ENCODE peak calls at places on chromosomes 16 and 17, in seven cellular contexts. One of them, this sample, is unnamed.

GRCh38 chr16:88062341-88062861 is 111.2 kb downstream of the BANP start:
- ATAC-seq in naive thymus-derived CD4-positive, alpha-beta T cell: no peak
- ATAC-seq in left cardiac atrium: peak; percentile 81
- ATAC-seq in activated T-helper 17 cell treated with anti-CD3 and anti-CD28 coated beads, Interleukin-2, amount 50 U/mL, for 72 hours: no peak
- ATAC-seq in K562: no peak
- ATAC-seq in PC-3: no peak
- ATAC-seq in CD4-positive, alpha-beta T cell: no peak
- ATAC-seq in this sample: no peak

GRCh38 chr17:11855306-11855705 is 142.0 kb downstream of the ZNF18 start:
- ATAC-seq in activated T-helper 17 cell treated with anti-CD3 and anti-CD28 coated beads, Interleukin-2, amount 50 U/mL, for 72 hours: no peak
- ATAC-seq in PC-3: no peak
- ATAC-seq in naive thymus-derived CD4-positive, alpha-beta T cell: no peak
- ATAC-seq in K562: no peak
- ATAC-seq in left cardiac atrium: no peak
- ATAC-seq in CD4-positive, alpha-beta T cell: no peak
- ATAC-seq in this sample: no peak

GRCh38 chr17:77281024-77281903 is 140.5 kb downstream of the SEC14L1 start:
- ATAC-seq in activated T-helper 17 cell treated with anti-CD3 and anti-CD28 coated beads, Interleukin-2, amount 50 U/mL, for 72 hours: peak; percentile 75
- ATAC-seq in PC-3: peak; percentile 47
- ATAC-seq in naive thymus-derived CD4-positive, alpha-beta T cell: peak; percentile 94
- ATAC-seq in CD4-positive, alpha-beta T cell: peak; percentile 92
- ATAC-seq in K562: peak; percentile 85
- ATAC-seq in left cardiac atrium: peak; percentile 63
- ATAC-seq in this sample: peak; percentile 92

GRCh38 chr16:85607331-85607765 is 5.8 kb upstream of the GSE1 start:
- ATAC-seq in CD4-positive, alpha-beta T cell: no peak
- ATAC-seq in left cardiac atrium: no peak
- ATAC-seq in activated T-helper 17 cell treated with anti-CD3 and anti-CD28 coated beads, Interleukin-2, amount 50 U/mL, for 72 hours: no peak
- ATAC-seq in PC-3: no peak
- ATAC-seq in K562: peak; percentile 15
- ATAC-seq in naive thymus-derived CD4-positive, alpha-beta T cell: no peak
- ATAC-seq in this sample: no peak

GRCh38 chr17:45256114-45256966 is 5.6 kb downstream of the SPATA32 start:
- ATAC-seq in naive thymus-derived CD4-positive, alpha-beta T cell: peak; percentile 65
- ATAC-seq in K562: peak; percentile 16
- ATAC-seq in PC-3: no peak
- ATAC-seq in left cardiac atrium: no peak
- ATAC-seq in activated T-helper 17 cell treated with anti-CD3 and anti-CD28 coated beads, Interleukin-2, amount 50 U/mL, for 72 hours: peak; percentile 38
- ATAC-seq in CD4-positive, alpha-beta T cell: peak; percentile 69
- ATAC-seq in this sample: peak; percentile 15

GRCh38 chr17:1711804-1712203 is 1.6 kb upstream of the TLCD2 start:
- ATAC-seq in naive thymus-derived CD4-positive, alpha-beta T cell: no peak
- ATAC-seq in K562: no peak
- ATAC-seq in PC-3: no peak
- ATAC-seq in CD4-positive, alpha-beta T cell: no peak
- ATAC-seq in activated T-helper 17 cell treated with anti-CD3 and anti-CD28 coated beads, Interleukin-2, amount 50 U/mL, for 72 hours: no peak
- ATAC-seq in left cardiac atrium: no peak
- ATAC-seq in this sample: no peak

GRCh38 chr17:8413321-8413720 is 15.7 kb upstream of the RNF222 start:
- ATAC-seq in left cardiac atrium: no peak
- ATAC-seq in activated T-helper 17 cell treated with anti-CD3 and anti-CD28 coated beads, Interleukin-2, amount 50 U/mL, for 72 hours: peak; percentile 19
- ATAC-seq in CD4-positive, alpha-beta T cell: peak; percentile 47
- ATAC-seq in naive thymus-derived CD4-positive, alpha-beta T cell: peak; percentile 52
- ATAC-seq in PC-3: no peak
- ATAC-seq in K562: no peak
- ATAC-seq in this sample: no peak

GRCh38 chr16:57976331-57976796 is 5.4 kb upstream of the CNGB1 start:
- ATAC-seq in PC-3: peak; percentile 31
- ATAC-seq in K562: peak; percentile 97
- ATAC-seq in left cardiac atrium: peak; percentile 86
- ATAC-seq in CD4-positive, alpha-beta T cell: no peak
- ATAC-seq in naive thymus-derived CD4-positive, alpha-beta T cell: no peak
- ATAC-seq in activated T-helper 17 cell treated with anti-CD3 and anti-CD28 coated beads, Interleukin-2, amount 50 U/mL, for 72 hours: no peak
- ATAC-seq in this sample: no peak

GRCh38 chr16:88940196-88941050 is 36.6 kb downstream of the CBFA2T3 start:
- ATAC-seq in PC-3: no peak
- ATAC-seq in CD4-positive, alpha-beta T cell: peak; percentile 14
- ATAC-seq in K562: no peak
- ATAC-seq in naive thymus-derived CD4-positive, alpha-beta T cell: peak; percentile 17
- ATAC-seq in left cardiac atrium: peak; percentile 47
- ATAC-seq in activated T-helper 17 cell treated with anti-CD3 and anti-CD28 coated beads, Interleukin-2, amount 50 U/mL, for 72 hours: peak; percentile 18
- ATAC-seq in this sample: no peak

GRCh38 chr17:13561606-13562270 is 40.0 kb downstream of the HS3ST3A1 start:
- ATAC-seq in activated T-helper 17 cell treated with anti-CD3 and anti-CD28 coated beads, Interleukin-2, amount 50 U/mL, for 72 hours: no peak
- ATAC-seq in left cardiac atrium: peak; percentile 99
- ATAC-seq in naive thymus-derived CD4-positive, alpha-beta T cell: no peak
- ATAC-seq in PC-3: no peak
- ATAC-seq in CD4-positive, alpha-beta T cell: no peak
- ATAC-seq in K562: no peak
- ATAC-seq in this sample: no peak

GRCh38 chr16:85514295-85514600 is 98.9 kb upstream of the GSE1 start:
- ATAC-seq in CD4-positive, alpha-beta T cell: no peak
- ATAC-seq in activated T-helper 17 cell treated with anti-CD3 and anti-CD28 coated beads, Interleukin-2, amount 50 U/mL, for 72 hours: no peak
- ATAC-seq in PC-3: no peak
- ATAC-seq in left cardiac atrium: peak; percentile 82
- ATAC-seq in K562: no peak
- ATAC-seq in naive thymus-derived CD4-positive, alpha-beta T cell: no peak
- ATAC-seq in this sample: no peak

GRCh38 chr16:12896562-12896961 is 4.8 kb upstream of the SHISA9 start:
- ATAC-seq in left cardiac atrium: no peak
- ATAC-seq in CD4-positive, alpha-beta T cell: no peak
- ATAC-seq in PC-3: no peak
- ATAC-seq in activated T-helper 17 cell treated with anti-CD3 and anti-CD28 coated beads, Interleukin-2, amount 50 U/mL, for 72 hours: no peak
- ATAC-seq in naive thymus-derived CD4-positive, alpha-beta T cell: no peak
- ATAC-seq in K562: peak; percentile 81
- ATAC-seq in this sample: no peak

GRCh38 chr16:67393790-67394270 is 532 bp upstream of the TPPP3 start:
- ATAC-seq in PC-3: no peak
- ATAC-seq in CD4-positive, alpha-beta T cell: no peak
- ATAC-seq in activated T-helper 17 cell treated with anti-CD3 and anti-CD28 coated beads, Interleukin-2, amount 50 U/mL, for 72 hours: peak; percentile 25
- ATAC-seq in K562: no peak
- ATAC-seq in naive thymus-derived CD4-positive, alpha-beta T cell: peak; percentile 8
- ATAC-seq in left cardiac atrium: peak; percentile 0
- ATAC-seq in this sample: no peak

GRCh38 chr17:79295307-79295706 is 220.7 kb downstream of the ENGASE start:
- ATAC-seq in left cardiac atrium: no peak
- ATAC-seq in CD4-positive, alpha-beta T cell: no peak
- ATAC-seq in activated T-helper 17 cell treated with anti-CD3 and anti-CD28 coated beads, Interleukin-2, amount 50 U/mL, for 72 hours: no peak
- ATAC-seq in K562: no peak
- ATAC-seq in naive thymus-derived CD4-positive, alpha-beta T cell: no peak
- ATAC-seq in PC-3: no peak
- ATAC-seq in this sample: no peak

GRCh38 chr17:45641541-45641940 is 142.6 kb upstream of the CRHR1 start:
- ATAC-seq in CD4-positive, alpha-beta T cell: no peak
- ATAC-seq in naive thymus-derived CD4-positive, alpha-beta T cell: no peak
- ATAC-seq in activated T-helper 17 cell treated with anti-CD3 and anti-CD28 coated beads, Interleukin-2, amount 50 U/mL, for 72 hours: no peak
- ATAC-seq in left cardiac atrium: no peak
- ATAC-seq in PC-3: no peak
- ATAC-seq in K562: no peak
- ATAC-seq in this sample: no peak

GRCh38 chr17:77194179-77194578 is 53.4 kb downstream of the SEC14L1 start:
- ATAC-seq in left cardiac atrium: no peak
- ATAC-seq in activated T-helper 17 cell treated with anti-CD3 and anti-CD28 coated beads, Interleukin-2, amount 50 U/mL, for 72 hours: no peak
- ATAC-seq in naive thymus-derived CD4-positive, alpha-beta T cell: no peak
- ATAC-seq in CD4-positive, alpha-beta T cell: no peak
- ATAC-seq in K562: no peak
- ATAC-seq in PC-3: no peak
- ATAC-seq in this sample: no peak

GRCh38 chr17:19897108-19897854 is 29.5 kb upstream of the ULK2 start:
- ATAC-seq in activated T-helper 17 cell treated with anti-CD3 and anti-CD28 coated beads, Interleukin-2, amount 50 U/mL, for 72 hours: peak; percentile 5
- ATAC-seq in left cardiac atrium: peak; percentile 82
- ATAC-seq in PC-3: no peak
- ATAC-seq in CD4-positive, alpha-beta T cell: no peak
- ATAC-seq in naive thymus-derived CD4-positive, alpha-beta T cell: no peak
- ATAC-seq in K562: peak; percentile 29
- ATAC-seq in this sample: no peak

GRCh38 chr17:27938864-27939263 is 45.7 kb upstream of the LYRM9 start:
- ATAC-seq in PC-3: no peak
- ATAC-seq in naive thymus-derived CD4-positive, alpha-beta T cell: no peak
- ATAC-seq in left cardiac atrium: no peak
- ATAC-seq in CD4-positive, alpha-beta T cell: no peak
- ATAC-seq in activated T-helper 17 cell treated with anti-CD3 and anti-CD28 coated beads, Interleukin-2, amount 50 U/mL, for 72 hours: no peak
- ATAC-seq in K562: no peak
- ATAC-seq in this sample: no peak

GRCh38 chr16:1029259-1029545 is 43.3 kb upstream of the SSTR5 start:
- ATAC-seq in K562: no peak
- ATAC-seq in naive thymus-derived CD4-positive, alpha-beta T cell: no peak
- ATAC-seq in PC-3: no peak
- ATAC-seq in activated T-helper 17 cell treated with anti-CD3 and anti-CD28 coated beads, Interleukin-2, amount 50 U/mL, for 72 hours: no peak
- ATAC-seq in CD4-positive, alpha-beta T cell: no peak
- ATAC-seq in left cardiac atrium: no peak
- ATAC-seq in this sample: no peak

GRCh38 chr16:9446471-9447194 is 355.2 kb downstream of the HAPSTR1 start:
- ATAC-seq in activated T-helper 17 cell treated with anti-CD3 and anti-CD28 coated beads, Interleukin-2, amount 50 U/mL, for 72 hours: no peak
- ATAC-seq in naive thymus-derived CD4-positive, alpha-beta T cell: no peak
- ATAC-seq in left cardiac atrium: peak; percentile 72
- ATAC-seq in CD4-positive, alpha-beta T cell: no peak
- ATAC-seq in K562: no peak
- ATAC-seq in PC-3: no peak
- ATAC-seq in this sample: no peak

GRCh38 chr17:15143524-15143923 is 121.6 kb downstream of the PMP22 start:
- ATAC-seq in left cardiac atrium: no peak
- ATAC-seq in naive thymus-derived CD4-positive, alpha-beta T cell: no peak
- ATAC-seq in activated T-helper 17 cell treated with anti-CD3 and anti-CD28 coated beads, Interleukin-2, amount 50 U/mL, for 72 hours: no peak
- ATAC-seq in K562: peak; percentile 81
- ATAC-seq in PC-3: no peak
- ATAC-seq in CD4-positive, alpha-beta T cell: no peak
- ATAC-seq in this sample: no peak

GRCh38 chr16:87829123-87829980 is 40.0 kb downstream of the SLC7A5 start:
- ATAC-seq in left cardiac atrium: no peak
- ATAC-seq in K562: peak; percentile 68
- ATAC-seq in activated T-helper 17 cell treated with anti-CD3 and anti-CD28 coated beads, Interleukin-2, amount 50 U/mL, for 72 hours: no peak
- ATAC-seq in PC-3: no peak
- ATAC-seq in CD4-positive, alpha-beta T cell: no peak
- ATAC-seq in naive thymus-derived CD4-positive, alpha-beta T cell: no peak
- ATAC-seq in this sample: no peak

GRCh38 chr16:31664683-31665482 is 137.2 kb downstream of the AHSP start:
- ATAC-seq in CD4-positive, alpha-beta T cell: no peak
- ATAC-seq in activated T-helper 17 cell treated with anti-CD3 and anti-CD28 coated beads, Interleukin-2, amount 50 U/mL, for 72 hours: peak; percentile 97
- ATAC-seq in left cardiac atrium: no peak
- ATAC-seq in naive thymus-derived CD4-positive, alpha-beta T cell: no peak
- ATAC-seq in PC-3: no peak
- ATAC-seq in K562: no peak
- ATAC-seq in this sample: no peak

GRCh38 chr17:336110-337021 is 16.2 kb downstream of the RPH3AL start:
- ATAC-seq in naive thymus-derived CD4-positive, alpha-beta T cell: peak; percentile 73
- ATAC-seq in left cardiac atrium: no peak
- ATAC-seq in CD4-positive, alpha-beta T cell: peak; percentile 57
- ATAC-seq in PC-3: no peak
- ATAC-seq in K562: no peak
- ATAC-seq in activated T-helper 17 cell treated with anti-CD3 and anti-CD28 coated beads, Interleukin-2, amount 50 U/mL, for 72 hours: peak; percentile 19
- ATAC-seq in this sample: peak; percentile 7

This sample was measured in activated CD4-positive, CD25-positive, alpha-beta regulatory T cell treated with anti-CD3 and anti-CD28 coated beads, Interleukin-2, amount 50 U/mL, for 24 hours.